ENCODE peak calls at places on chromosomes 13 and 19, in seven cellular contexts. One of them, this sample, is unnamed. For H3K9me3, the result is how much of the 10 kb centered on the place peaks cover.

GRCh38 chr19:34475026-34475974 is 6.3 kb upstream of the WTIP start:
- DNase-seq in CD4-positive, CD25-positive, alpha-beta regulatory T cell: no peak
- DNase-seq in lung: no peak
- DNase-seq in ovary: peak
- DNase-seq in heart right ventricle: no peak
- DNase-seq in astrocyte: peak
- DNase-seq in testis: no peak
- DNase-seq in this sample: no peak

GRCh38 chr19:30393046-30393445 is 20.9 kb downstream of the ZNF536 start:
- DNase-seq in lung: no peak
- DNase-seq in heart right ventricle: no peak
- DNase-seq in testis: no peak
- DNase-seq in astrocyte: no peak
- DNase-seq in CD4-positive, CD25-positive, alpha-beta regulatory T cell: no peak
- DNase-seq in ovary: no peak
- DNase-seq in this sample: peak

GRCh38 chr19:12611361-12611699 is 610 bp downstream of the ZNF791 start:
- DNase-seq in ovary: peak
- DNase-seq in testis: peak
- DNase-seq in astrocyte: peak
- DNase-seq in lung: peak
- DNase-seq in heart right ventricle: peak
- DNase-seq in CD4-positive, CD25-positive, alpha-beta regulatory T cell: no peak
- DNase-seq in this sample: peak

GRCh38 chr13:45299194-45299593 is 41.8 kb downstream of the TPT1 start:
- DNase-seq in CD4-positive, CD25-positive, alpha-beta regulatory T cell: no peak
- DNase-seq in heart right ventricle: no peak
- DNase-seq in lung: no peak
- DNase-seq in ovary: no peak
- DNase-seq in astrocyte: no peak
- DNase-seq in testis: no peak
- DNase-seq in this sample: no peak

GRCh38 chr13:92164822-92165221 is 766.4 kb downstream of the GPC5 start:
- DNase-seq in heart right ventricle: no peak
- DNase-seq in ovary: no peak
- DNase-seq in lung: no peak
- DNase-seq in testis: no peak
- DNase-seq in astrocyte: no peak
- DNase-seq in CD4-positive, CD25-positive, alpha-beta regulatory T cell: no peak
- DNase-seq in this sample: no peak

GRCh38 chr19:29804493-29804892 is 7.3 kb upstream of the CCNE1 start:
- DNase-seq in ovary: no peak
- DNase-seq in testis: no peak
- DNase-seq in heart right ventricle: no peak
- DNase-seq in lung: no peak
- DNase-seq in astrocyte: no peak
- DNase-seq in CD4-positive, CD25-positive, alpha-beta regulatory T cell: no peak
- DNase-seq in this sample: no peak

GRCh38 chr13:45799451-45799850 is 52.1 kb downstream of the SIAH3 start:
- DNase-seq in astrocyte: no peak
- DNase-seq in lung: no peak
- DNase-seq in heart right ventricle: peak
- DNase-seq in CD4-positive, CD25-positive, alpha-beta regulatory T cell: no peak
- DNase-seq in testis: no peak
- DNase-seq in ovary: no peak
- DNase-seq in this sample: no peak

GRCh38 chr13:78160793-78161192 is 242.2 kb upstream of the EDNRB start:
- DNase-seq in ovary: no peak
- DNase-seq in CD4-positive, CD25-positive, alpha-beta regulatory T cell: no peak
- DNase-seq in lung: no peak
- DNase-seq in heart right ventricle: no peak
- DNase-seq in astrocyte: peak
- DNase-seq in testis: no peak
- DNase-seq in this sample: peak

GRCh38 chr13:62357887-62358645 is 942.4 kb upstream of the PCDH20 start:
- DNase-seq in testis: no peak
- DNase-seq in astrocyte: peak
- DNase-seq in ovary: no peak
- DNase-seq in lung: no peak
- DNase-seq in CD4-positive, CD25-positive, alpha-beta regulatory T cell: no peak
- DNase-seq in heart right ventricle: no peak
- DNase-seq in this sample: no peak

GRCh38 chr13:41639955-41640780 is 182.8 kb downstream of the RGCC start:
- DNase-seq in CD4-positive, CD25-positive, alpha-beta regulatory T cell: no peak
- DNase-seq in testis: no peak
- DNase-seq in heart right ventricle: no peak
- DNase-seq in ovary: no peak
- DNase-seq in lung: no peak
- DNase-seq in astrocyte: no peak
- DNase-seq in this sample: no peak

GRCh38 chr13:103948477-103948876 is 882.3 kb upstream of the SLC10A2 start:
- DNase-seq in heart right ventricle: no peak
- DNase-seq in astrocyte: peak
- DNase-seq in lung: no peak
- DNase-seq in CD4-positive, CD25-positive, alpha-beta regulatory T cell: no peak
- DNase-seq in testis: no peak
- DNase-seq in ovary: no peak
- DNase-seq in this sample: peak

GRCh38 chr19:6354098-6354674 is 7.1 kb upstream of the CLPP start:
- DNase-seq in testis: no peak
- DNase-seq in astrocyte: no peak
- DNase-seq in heart right ventricle: no peak
- DNase-seq in lung: no peak
- DNase-seq in ovary: no peak
- DNase-seq in CD4-positive, CD25-positive, alpha-beta regulatory T cell: no peak
- DNase-seq in this sample: no peak

GRCh38 chr13:43094901-43095300 is 71.5 kb downstream of the DNAJC15 start:
- DNase-seq in ovary: no peak
- DNase-seq in heart right ventricle: no peak
- DNase-seq in CD4-positive, CD25-positive, alpha-beta regulatory T cell: no peak
- DNase-seq in testis: no peak
- DNase-seq in lung: no peak
- DNase-seq in astrocyte: no peak
- DNase-seq in this sample: no peak

GRCh38 chr19:29831041-29831548 is 19.3 kb downstream of the CCNE1 start:
- DNase-seq in ovary: no peak
- DNase-seq in astrocyte: no peak
- DNase-seq in testis: no peak
- DNase-seq in lung: no peak
- DNase-seq in CD4-positive, CD25-positive, alpha-beta regulatory T cell: peak
- DNase-seq in heart right ventricle: no peak
- DNase-seq in this sample: no peak

GRCh38 chr13:43865892-43866291 is 13.6 kb downstream of the CCDC122 start:
- DNase-seq in CD4-positive, CD25-positive, alpha-beta regulatory T cell: no peak
- DNase-seq in ovary: no peak
- DNase-seq in lung: no peak
- DNase-seq in heart right ventricle: no peak
- DNase-seq in astrocyte: peak
- DNase-seq in testis: no peak
- DNase-seq in this sample: no peak

GRCh38 chr13:113437408-113438010 is 15.8 kb downstream of the ADPRHL1 start:
- DNase-seq in ovary: no peak
- DNase-seq in testis: no peak
- DNase-seq in astrocyte: no peak
- DNase-seq in CD4-positive, CD25-positive, alpha-beta regulatory T cell: no peak
- DNase-seq in lung: no peak
- DNase-seq in heart right ventricle: no peak
- DNase-seq in this sample: no peak

DNA sequence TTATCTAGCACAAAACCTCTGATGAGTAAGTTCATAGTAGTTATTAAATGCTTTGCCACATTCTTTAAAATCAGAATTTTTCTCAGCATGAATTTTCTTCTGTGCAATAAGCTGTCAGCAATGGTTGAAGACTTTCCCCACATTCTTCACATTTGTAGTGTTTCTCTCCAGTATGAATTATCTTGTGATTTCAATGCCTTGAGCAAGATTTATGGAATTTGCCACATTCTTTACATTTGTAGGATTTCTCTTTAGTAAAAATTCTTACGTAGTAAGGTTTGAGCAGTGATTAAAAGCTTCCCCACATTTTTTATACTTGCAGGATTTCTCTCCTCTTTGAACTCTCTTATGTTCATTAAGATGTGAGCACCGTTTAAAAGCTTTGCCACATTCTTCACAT is 33.6 kb downstream of the ZNF682 start:
- DNase-seq in heart right ventricle: no peak
- DNase-seq in CD4-positive, CD25-positive, alpha-beta regulatory T cell: no peak
- DNase-seq in testis: no peak
- DNase-seq in lung: no peak
- DNase-seq in astrocyte: no peak
- DNase-seq in ovary: no peak
- DNase-seq in this sample: no peak
- H3K9me3 ChIP-seq in heart right ventricle: under half
- H3K9me3 ChIP-seq in CD4-positive, CD25-positive, alpha-beta regulatory T cell: half or more
- H3K9me3 ChIP-seq in testis: under half
- H3K9me3 ChIP-seq in lung: under half
- H3K9me3 ChIP-seq in astrocyte: half or more
- H3K9me3 ChIP-seq in ovary: under half
- H3K9me3 ChIP-seq in this sample: under half

GRCh38 chr19:1412995-1413889 is 5.9 kb downstream of the DAZAP1 start:
- DNase-seq in lung: no peak
- DNase-seq in CD4-positive, CD25-positive, alpha-beta regulatory T cell: no peak
- DNase-seq in heart right ventricle: no peak
- DNase-seq in astrocyte: no peak
- DNase-seq in testis: no peak
- DNase-seq in ovary: no peak
- DNase-seq in this sample: no peak
- H3K27ac ChIP-seq in lung: no peak
- H3K27ac ChIP-seq in CD4-positive, CD25-positive, alpha-beta regulatory T cell: no peak
- H3K27ac ChIP-seq in heart right ventricle: no peak
- H3K27ac ChIP-seq in astrocyte: no peak
- H3K27ac ChIP-seq in testis: no peak
- H3K27ac ChIP-seq in ovary: no peak
- H3K27ac ChIP-seq in this sample: no peak

GRCh38 chr13:73421310-73421912 is 362.6 kb downstream of the KLF5 start:
- DNase-seq in testis: no peak
- DNase-seq in lung: no peak
- DNase-seq in CD4-positive, CD25-positive, alpha-beta regulatory T cell: no peak
- DNase-seq in ovary: no peak
- DNase-seq in astrocyte: peak
- DNase-seq in heart right ventricle: no peak
- DNase-seq in this sample: no peak

GRCh38 chr13:73428706-73429105 is 369.9 kb downstream of the KLF5 start:
- DNase-seq in ovary: no peak
- DNase-seq in astrocyte: no peak
- DNase-seq in heart right ventricle: no peak
- DNase-seq in CD4-positive, CD25-positive, alpha-beta regulatory T cell: no peak
- DNase-seq in testis: no peak
- DNase-seq in lung: no peak
- DNase-seq in this sample: no peak

GRCh38 chr13:73428137-73428536 is 369.3 kb downstream of the KLF5 start:
- DNase-seq in testis: no peak
- DNase-seq in astrocyte: peak
- DNase-seq in heart right ventricle: no peak
- DNase-seq in CD4-positive, CD25-positive, alpha-beta regulatory T cell: no peak
- DNase-seq in lung: no peak
- DNase-seq in ovary: no peak
- DNase-seq in this sample: no peak

GRCh38 chr13:73417012-73417615 is 358.3 kb downstream of the KLF5 start:
- DNase-seq in lung: no peak
- DNase-seq in astrocyte: no peak
- DNase-seq in testis: peak
- DNase-seq in CD4-positive, CD25-positive, alpha-beta regulatory T cell: no peak
- DNase-seq in heart right ventricle: no peak
- DNase-seq in ovary: no peak
- DNase-seq in this sample: no peak

GRCh38 chr13:73422973-73423372 is 364.2 kb downstream of the KLF5 start:
- DNase-seq in CD4-positive, CD25-positive, alpha-beta regulatory T cell: no peak
- DNase-seq in astrocyte: no peak
- DNase-seq in ovary: no peak
- DNase-seq in testis: no peak
- DNase-seq in lung: no peak
- DNase-seq in heart right ventricle: no peak
- DNase-seq in this sample: no peak
- H3K9me3 ChIP-seq in CD4-positive, CD25-positive, alpha-beta regulatory T cell: under half
- H3K9me3 ChIP-seq in astrocyte: under half
- H3K9me3 ChIP-seq in ovary: under half
- H3K9me3 ChIP-seq in testis: under half
- H3K9me3 ChIP-seq in lung: under half
- H3K9me3 ChIP-seq in heart right ventricle: under half
- H3K9me3 ChIP-seq in this sample: under half

GRCh38 chr19:14530005-14530348 is 583 bp downstream of the TECR start:
- DNase-seq in testis: peak
- DNase-seq in CD4-positive, CD25-positive, alpha-beta regulatory T cell: no peak
- DNase-seq in lung: peak
- DNase-seq in astrocyte: no peak
- DNase-seq in ovary: no peak
- DNase-seq in heart right ventricle: no peak
- DNase-seq in this sample: no peak

GRCh38 chr19:14533450-14533849 is 4.1 kb downstream of the TECR start:
- DNase-seq in lung: no peak
- DNase-seq in astrocyte: no peak
- DNase-seq in testis: no peak
- DNase-seq in heart right ventricle: no peak
- DNase-seq in CD4-positive, CD25-positive, alpha-beta regulatory T cell: no peak
- DNase-seq in ovary: no peak
- DNase-seq in this sample: no peak

GRCh38 chr19:14528419-14529253 is 758 bp upstream of the TECR start:
- DNase-seq in CD4-positive, CD25-positive, alpha-beta regulatory T cell: no peak
- DNase-seq in heart right ventricle: peak
- DNase-seq in lung: no peak
- DNase-seq in ovary: peak
- DNase-seq in testis: no peak
- DNase-seq in astrocyte: no peak
- DNase-seq in this sample: no peak

GRCh38 chr19:14529254-14530004 is at the start of gene TECR:
- DNase-seq in ovary: peak
- DNase-seq in lung: peak
- DNase-seq in testis: peak
- DNase-seq in astrocyte: peak
- DNase-seq in heart right ventricle: peak
- DNase-seq in CD4-positive, CD25-positive, alpha-beta regulatory T cell: peak
- DNase-seq in this sample: peak

GRCh38 chr19:14530505-14530904 is 1.1 kb downstream of the TECR start:
- DNase-seq in astrocyte: no peak
- DNase-seq in heart right ventricle: no peak
- DNase-seq in testis: no peak
- DNase-seq in CD4-positive, CD25-positive, alpha-beta regulatory T cell: no peak
- DNase-seq in lung: no peak
- DNase-seq in ovary: no peak
- DNase-seq in this sample: no peak
- H3K27ac ChIP-seq in astrocyte: no peak
- H3K27ac ChIP-seq in heart right ventricle: peak
- H3K27ac ChIP-seq in testis: peak
- H3K27ac ChIP-seq in CD4-positive, CD25-positive, alpha-beta regulatory T cell: peak
- H3K27ac ChIP-seq in lung: no peak
- H3K27ac ChIP-seq in ovary: no peak
- H3K27ac ChIP-seq in this sample: no peak